ENCODE peak calls at places on chromosomes 6 and 20, in nine cellular contexts. R is fibroblast of lung, H is MM.1S, D is neural progenitor cell, Q is HCT116, C is left lung, X is right lobe of liver, O is transverse colon, F is endothelial cell of umbilical vein. E is an unnamed sample.

GRCh38 chr6:162974685-162975084 is 246.9 kb downstream of the PACRG start:
- DNase-seq in R (no peak), H (no peak), D (no peak), Q (no peak), C (no peak), X (no peak), O (no peak), F (no peak), E (no peak)

GRCh38 chr6:114194362-114195343 is 148.2 kb downstream of the HS3ST5 start:
- DNase-seq in R (peak), H (no peak), D (no peak), Q (no peak), C (no peak), X (no peak), O (no peak), F (no peak), E (no peak)

GRCh38 chr6:122806290-122806689 is 17.2 kb downstream of the SMPDL3A start:
- DNase-seq in R (no peak), H (no peak), D (no peak), Q (no peak), C (no peak), X (no peak), O (no peak), F (no peak), E (no peak)

GRCh38 chr20:21352703-21353102 is 44.6 kb downstream of the NKX2-4 start:
- DNase-seq in R (peak), H (no peak), D (no peak), Q (no peak), C (no peak), X (no peak), O (no peak), F (peak), E (no peak)

GRCh38 chr20:823326-823902 is 10.1 kb upstream of the FAM110A start:
- DNase-seq in R (no peak), H (no peak), D (no peak), Q (no peak), C (no peak), X (no peak), O (peak), F (no peak), E (no peak)

GRCh38 chr6:156720739-156721714 is 56.2 kb upstream of the ARID1B start:
- DNase-seq in R (no peak), H (no peak), D (peak), Q (no peak), C (no peak), X (peak), O (peak), F (peak), E (no peak)

GRCh38 chr20:57097245-57097935 is 169.1 kb downstream of the BMP7 start:
- DNase-seq in R (no peak), H (no peak), D (peak), Q (no peak), C (no peak), X (no peak), O (no peak), F (no peak), E (no peak)

GRCh38 chr6:4776493-4776966 is 326 bp downstream of the CDYL start:
- DNase-seq in R (no peak), H (no peak), D (peak), Q (no peak), C (peak), X (peak), O (no peak), F (peak), E (no peak)

GRCh38 chr6:158387578-158387977 is 75.3 kb downstream of the TULP4 start:
- DNase-seq in R (no peak), H (no peak), D (no peak), Q (no peak), C (no peak), X (no peak), O (no peak), F (no peak), E (no peak)

GRCh38 chr6:163825033-163825432 is 410.5 kb downstream of the QKI start:
- DNase-seq in R (peak), H (no peak), D (no peak), Q (no peak), C (no peak), X (no peak), O (no peak), F (no peak), E (no peak)

GRCh38 chr6:96162711-96163120 is 146.9 kb downstream of the FUT9 start:
- DNase-seq in R (peak), H (no peak), D (peak), Q (no peak), C (no peak), X (no peak), O (no peak), F (no peak), E (no peak)

GRCh38 chr20:11608736-11609135 is 309.0 kb upstream of the BTBD3 start:
- DNase-seq in R (no peak), H (no peak), D (no peak), Q (no peak), C (no peak), X (no peak), O (no peak), F (no peak), E (no peak)

GRCh38 chr6:16374796-16375195 is 136.4 kb downstream of the GMPR start:
- DNase-seq in R (peak), H (no peak), D (peak), Q (no peak), C (no peak), X (no peak), O (no peak), F (no peak), E (no peak)

GRCh38 chr6:9399916-9400315 is 964.6 kb upstream of the SLC35B3 start:
- DNase-seq in R (no peak), H (no peak), D (no peak), Q (no peak), C (no peak), X (no peak), O (no peak), F (no peak), E (no peak)
- H3K27ac ChIP-seq in R (no peak), H (no peak), D (no peak), Q (no peak), C (no peak), X (no peak), O (no peak), F (no peak), E (peak)

GRCh38 chr6:149471801-149472200 is 13.0 kb downstream of the ZC3H12D start:
- DNase-seq in R (no peak), H (peak), D (no peak), Q (no peak), C (no peak), X (no peak), O (no peak), F (no peak), E (no peak)

GRCh38 chr6:149467265-149467664 is 17.5 kb downstream of the ZC3H12D start:
- DNase-seq in R (no peak), H (no peak), D (no peak), Q (no peak), C (no peak), X (no peak), O (no peak), F (no peak), E (no peak)

GRCh38 chr6:149470948-149471347 is 13.9 kb downstream of the ZC3H12D start:
- DNase-seq in R (no peak), H (no peak), D (no peak), Q (no peak), C (no peak), X (no peak), O (no peak), F (no peak), E (no peak)

GRCh38 chr6:149464411-149464810 is 20.4 kb downstream of the ZC3H12D start:
- DNase-seq in R (no peak), H (no peak), D (no peak), Q (no peak), C (no peak), X (no peak), O (no peak), F (no peak), E (no peak)

DNA sequence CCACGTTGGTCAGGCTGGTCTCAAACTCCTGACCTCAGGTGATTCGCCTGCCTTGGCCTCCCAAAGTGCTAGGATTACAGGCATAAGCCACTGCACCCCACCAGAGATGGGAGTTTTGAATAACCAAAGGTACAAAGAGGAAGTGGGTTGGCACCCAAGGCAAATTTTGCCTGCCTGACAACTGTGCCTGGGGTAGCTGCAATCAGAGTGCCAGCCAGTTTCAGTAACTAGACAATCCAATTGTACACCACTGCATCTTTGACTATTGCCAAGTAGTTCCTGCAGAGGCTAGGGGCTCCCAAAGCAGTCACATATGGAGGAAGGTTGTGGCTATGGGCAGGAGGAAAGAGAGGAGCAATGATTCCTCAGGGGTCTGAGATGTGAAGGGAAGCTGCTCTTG is 16.6 kb downstream of the ZC3H12D start:
- DNase-seq in R (no peak), H (no peak), D (no peak), Q (no peak), C (no peak), X (no peak), O (peak), F (no peak), E (no peak)
- H3K4me3 ChIP-seq in R (no peak), H (no peak), D (no peak), Q (no peak), C (no peak), X (no peak), O (no peak), F (no peak), E (no peak)

DNA sequence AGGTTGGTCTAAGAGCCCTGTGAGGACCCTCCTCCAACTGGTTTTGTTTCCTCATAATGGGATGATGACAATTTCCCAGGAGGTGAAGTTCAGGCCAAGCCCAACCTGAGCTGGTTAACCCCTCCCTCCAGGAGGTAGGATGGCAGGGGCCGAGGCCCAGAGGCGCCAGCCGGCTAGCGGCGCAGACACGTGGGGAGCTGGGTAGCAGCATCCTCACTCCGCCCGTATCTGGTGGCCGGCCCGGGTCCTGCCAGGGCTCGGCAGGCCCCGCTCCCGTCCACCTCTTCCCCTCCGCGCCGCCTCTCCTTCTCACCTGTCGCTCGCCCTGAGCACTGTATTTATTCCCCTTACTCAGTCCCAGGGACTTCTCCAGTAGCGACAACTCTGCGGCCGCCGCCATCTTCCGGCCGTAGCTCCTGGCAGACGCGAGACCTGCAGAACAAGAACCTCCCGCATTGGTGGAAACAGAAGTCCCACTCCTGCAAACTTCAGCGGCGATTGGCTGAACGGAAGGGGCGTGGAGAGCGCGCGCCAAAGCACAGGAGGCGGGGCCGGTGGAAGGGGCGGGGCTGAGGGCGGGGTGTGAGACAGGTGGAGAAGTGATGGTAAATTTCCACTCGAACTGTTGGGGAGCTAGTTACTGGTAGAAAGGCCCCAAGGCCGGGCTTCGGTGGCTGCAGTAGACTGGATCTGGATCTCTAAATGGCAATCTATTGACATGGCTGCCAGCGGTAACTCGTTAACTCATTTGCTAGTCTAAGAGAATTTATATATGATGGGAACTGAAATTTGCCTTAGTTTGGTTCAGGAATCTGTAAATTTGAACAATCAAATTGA is at the start of gene EEF1E1:
- DNase-seq in R (peak), H (peak), D (peak), Q (peak), C (peak), X (peak), O (peak), F (peak), E (peak)
- TF ChIP-seq CTCF in R (no peak), H (no peak), D (no peak), Q (no peak), C (no peak), X (no peak), O (no peak), F (no peak), E (no peak)

GRCh38 chr6:56522871-56523270 is 119.8 kb downstream of the DST start:
- DNase-seq in R (no peak), H (no peak), D (no peak), Q (no peak), C (no peak), X (no peak), O (no peak), F (no peak), E (no peak)
- H3K27ac ChIP-seq in R (no peak), H (no peak), D (peak), Q (no peak), C (no peak), X (no peak), O (peak), F (no peak), E (no peak)

DNA sequence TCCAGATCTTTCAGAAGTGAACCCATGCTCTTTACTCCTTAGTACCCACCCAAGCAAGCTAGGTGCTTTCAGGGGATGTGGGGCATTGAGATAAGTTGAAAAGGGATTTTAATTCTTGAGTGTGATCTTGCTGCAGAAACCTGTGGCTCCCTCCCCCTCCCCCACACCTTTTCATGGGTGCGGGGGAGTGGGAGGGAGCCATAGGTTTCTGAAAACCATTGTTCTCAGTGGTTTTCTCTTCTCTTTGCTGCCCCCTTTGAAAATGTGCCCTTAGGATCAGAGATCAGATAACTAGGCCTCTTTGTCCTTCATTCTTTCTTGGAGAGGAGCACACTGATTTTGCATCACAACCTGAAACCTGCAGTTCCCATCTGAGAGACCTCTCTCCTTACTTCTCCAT is 2.4 kb downstream of the PCSK2 start:
- DNase-seq in R (no peak), H (no peak), D (peak), Q (no peak), C (no peak), X (no peak), O (no peak), F (no peak), E (no peak)
- H3K4me3 ChIP-seq in R (no peak), H (no peak), D (peak), Q (no peak), C (no peak), X (no peak), O (no peak), F (no peak), E (no peak)

GRCh38 chr6:52104979-52105378 is 17.6 kb upstream of the PKHD1 start:
- DNase-seq in R (no peak), H (no peak), D (no peak), Q (no peak), C (no peak), X (no peak), O (no peak), F (no peak), E (no peak)
- TF ChIP-seq CTCF in R (no peak), H (no peak), D (no peak), Q (peak), C (no peak), X (peak), O (no peak), F (no peak), E (no peak)

GRCh38 chr20:48709744-48710143 is 118.1 kb downstream of the PREX1 start:
- DNase-seq in R (no peak), H (no peak), D (no peak), Q (no peak), C (no peak), X (no peak), O (no peak), F (no peak), E (no peak)
- H3K27ac ChIP-seq in R (no peak), H (no peak), D (no peak), Q (no peak), C (no peak), X (no peak), O (no peak), F (no peak), E (no peak)

DNA sequence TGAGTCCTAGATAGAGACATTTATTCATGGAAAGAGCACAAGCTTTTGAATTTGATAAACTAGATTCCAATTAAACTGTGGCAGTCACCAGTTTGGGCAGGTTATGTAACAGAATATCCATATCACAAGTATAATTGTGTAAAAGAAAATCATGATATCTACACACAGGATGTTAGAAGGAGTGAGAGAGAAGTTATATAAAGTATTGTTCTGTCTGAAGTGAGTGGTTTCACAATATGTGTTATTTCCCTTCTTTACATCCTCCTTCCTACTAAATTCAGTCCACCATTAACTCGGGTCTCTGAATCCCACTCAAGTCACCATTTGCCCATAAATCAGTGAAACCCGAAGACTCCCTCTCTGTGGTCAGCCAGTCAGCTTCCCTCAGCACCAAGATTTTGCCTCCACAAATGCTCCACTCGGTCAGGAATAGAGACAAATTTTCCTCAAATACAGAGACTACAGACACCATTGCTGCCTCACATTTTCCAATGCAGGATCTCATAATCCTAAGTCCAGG is 776 bp downstream of the HLA-DQB1 start:
- DNase-seq in R (no peak), H (no peak), D (no peak), Q (no peak), C (no peak), X (no peak), O (no peak), F (no peak), E (no peak)
- H3K4me3 ChIP-seq in R (no peak), H (no peak), D (peak), Q (no peak), C (peak), X (no peak), O (no peak), F (no peak), E (no peak)

E was measured in RWPE2.